ENCODE peak calls at places on chromosome 1, in seven cellular contexts. One of them, this sample, is unnamed.

GRCh38 chr1:225412803-225413338 is 15.0 kb downstream of the LBR start:
- DNase-seq in posterior vena cava: no peak
- DNase-seq in GM10248: no peak
- DNase-seq in substantia nigra: no peak
- DNase-seq in fibroblast of the aortic adventitia: no peak
- DNase-seq in HCT116: no peak
- DNase-seq in Daoy: no peak
- DNase-seq in this sample: no peak

GRCh38 chr1:179742717-179743678 is at the start of gene FAM163A:
- DNase-seq in posterior vena cava: no peak
- DNase-seq in Daoy: peak
- DNase-seq in GM10248: peak
- DNase-seq in fibroblast of the aortic adventitia: no peak
- DNase-seq in HCT116: no peak
- DNase-seq in substantia nigra: no peak
- DNase-seq in this sample: no peak

GRCh38 chr1:3918966-3919611 is 19.0 kb upstream of the C1orf174 start:
- DNase-seq in HCT116: no peak
- DNase-seq in substantia nigra: no peak
- DNase-seq in fibroblast of the aortic adventitia: no peak
- DNase-seq in Daoy: no peak
- DNase-seq in posterior vena cava: peak
- DNase-seq in GM10248: no peak
- DNase-seq in this sample: no peak

GRCh38 chr1:40877681-40878080 is 15.5 kb upstream of the CITED4 start:
- DNase-seq in posterior vena cava: peak
- DNase-seq in GM10248: no peak
- DNase-seq in Daoy: peak
- DNase-seq in substantia nigra: no peak
- DNase-seq in HCT116: no peak
- DNase-seq in fibroblast of the aortic adventitia: peak
- DNase-seq in this sample: peak

GRCh38 chr1:41467673-41468072 is 16.8 kb downstream of the EDN2 start:
- DNase-seq in fibroblast of the aortic adventitia: no peak
- DNase-seq in substantia nigra: no peak
- DNase-seq in Daoy: no peak
- DNase-seq in posterior vena cava: no peak
- DNase-seq in HCT116: no peak
- DNase-seq in GM10248: no peak
- DNase-seq in this sample: no peak

GRCh38 chr1:226736001-226736907 is 2.8 kb downstream of the ITPKB start:
- DNase-seq in HCT116: no peak
- DNase-seq in GM10248: no peak
- DNase-seq in fibroblast of the aortic adventitia: no peak
- DNase-seq in Daoy: no peak
- DNase-seq in posterior vena cava: peak
- DNase-seq in substantia nigra: peak
- DNase-seq in this sample: no peak

GRCh38 chr1:172449585-172450523 is 6.0 kb upstream of the PIGC start:
- DNase-seq in fibroblast of the aortic adventitia: peak
- DNase-seq in HCT116: peak
- DNase-seq in GM10248: peak
- DNase-seq in Daoy: peak
- DNase-seq in posterior vena cava: peak
- DNase-seq in substantia nigra: peak
- DNase-seq in this sample: peak

GRCh38 chr1:5901150-5901549 is 91.1 kb downstream of the NPHP4 start:
- DNase-seq in Daoy: no peak
- DNase-seq in substantia nigra: no peak
- DNase-seq in HCT116: no peak
- DNase-seq in GM10248: no peak
- DNase-seq in fibroblast of the aortic adventitia: peak
- DNase-seq in posterior vena cava: peak
- DNase-seq in this sample: no peak

GRCh38 chr1:116510361-116510760 is 60.5 kb downstream of the CD58 start:
- DNase-seq in HCT116: no peak
- DNase-seq in GM10248: no peak
- DNase-seq in fibroblast of the aortic adventitia: no peak
- DNase-seq in posterior vena cava: no peak
- DNase-seq in Daoy: peak
- DNase-seq in substantia nigra: no peak
- DNase-seq in this sample: peak

GRCh38 chr1:24119859-24120756 is 8.2 kb upstream of the MYOM3 start:
- DNase-seq in GM10248: no peak
- DNase-seq in fibroblast of the aortic adventitia: peak
- DNase-seq in posterior vena cava: peak
- DNase-seq in Daoy: no peak
- DNase-seq in HCT116: no peak
- DNase-seq in substantia nigra: no peak
- DNase-seq in this sample: no peak

GRCh38 chr1:17866451-17867029 is 111.4 kb downstream of the ACTL8 start:
- DNase-seq in fibroblast of the aortic adventitia: peak
- DNase-seq in HCT116: no peak
- DNase-seq in GM10248: no peak
- DNase-seq in substantia nigra: no peak
- DNase-seq in posterior vena cava: peak
- DNase-seq in Daoy: peak
- DNase-seq in this sample: peak

GRCh38 chr1:52917591-52917990 is 3.9 kb downstream of the ECHDC2 start:
- DNase-seq in Daoy: no peak
- DNase-seq in fibroblast of the aortic adventitia: no peak
- DNase-seq in HCT116: no peak
- DNase-seq in substantia nigra: no peak
- DNase-seq in GM10248: no peak
- DNase-seq in posterior vena cava: no peak
- DNase-seq in this sample: no peak

GRCh38 chr1:1402081-1402900 is 3.2 kb upstream of the CCNL2 start:
- DNase-seq in fibroblast of the aortic adventitia: peak
- DNase-seq in HCT116: peak
- DNase-seq in substantia nigra: no peak
- DNase-seq in GM10248: no peak
- DNase-seq in Daoy: peak
- DNase-seq in posterior vena cava: no peak
- DNase-seq in this sample: peak

GRCh38 chr1:15430787-15431570 is 7.3 kb upstream of the CTRC start:
- DNase-seq in GM10248: peak
- DNase-seq in fibroblast of the aortic adventitia: peak
- DNase-seq in posterior vena cava: peak
- DNase-seq in substantia nigra: peak
- DNase-seq in Daoy: peak
- DNase-seq in HCT116: no peak
- DNase-seq in this sample: no peak

GRCh38 chr1:184493987-184494388 is 107.2 kb downstream of the C1orf21 start:
- DNase-seq in substantia nigra: no peak
- DNase-seq in HCT116: no peak
- DNase-seq in Daoy: no peak
- DNase-seq in posterior vena cava: no peak
- DNase-seq in fibroblast of the aortic adventitia: no peak
- DNase-seq in GM10248: no peak
- DNase-seq in this sample: no peak

GRCh38 chr1:117970251-117970650 is 40.7 kb downstream of the WDR3 start:
- DNase-seq in substantia nigra: peak
- DNase-seq in HCT116: no peak
- DNase-seq in Daoy: no peak
- DNase-seq in fibroblast of the aortic adventitia: no peak
- DNase-seq in GM10248: no peak
- DNase-seq in posterior vena cava: no peak
- DNase-seq in this sample: no peak

GRCh38 chr1:209012443-209013196 is 570.9 kb upstream of the CAMK1G start:
- DNase-seq in GM10248: no peak
- DNase-seq in HCT116: no peak
- DNase-seq in Daoy: no peak
- DNase-seq in fibroblast of the aortic adventitia: no peak
- DNase-seq in substantia nigra: no peak
- DNase-seq in posterior vena cava: no peak
- DNase-seq in this sample: no peak

GRCh38 chr1:172180886-172181285 is 239.6 kb upstream of the C1orf105 start:
- DNase-seq in substantia nigra: peak
- DNase-seq in posterior vena cava: peak
- DNase-seq in HCT116: no peak
- DNase-seq in GM10248: peak
- DNase-seq in Daoy: peak
- DNase-seq in fibroblast of the aortic adventitia: peak
- DNase-seq in this sample: no peak